ENCODE peak calls at places on chromosome 20, in four cellular contexts. One of them, this sample, is unnamed. For H3K4me1, the result is how much of the 10 kb centered on the place peaks cover.

GRCh38 chr20:16115891-16116577 is 457.2 kb downstream of the KIF16B start:
- DNase-seq in H9: no peak
- DNase-seq in IMR-90: no peak
- DNase-seq in neuronal stem cell: no peak
- DNase-seq in this sample: no peak

GRCh38 chr20:46894971-46895905 is 595 bp downstream of the EYA2 start:
- DNase-seq in H9: peak
- DNase-seq in IMR-90: peak
- DNase-seq in neuronal stem cell: peak
- DNase-seq in this sample: no peak

GRCh38 chr20:1856419-1856818 is 38.8 kb upstream of the SIRPA start:
- DNase-seq in H9: no peak
- DNase-seq in IMR-90: no peak
- DNase-seq in neuronal stem cell: no peak
- DNase-seq in this sample: no peak

GRCh38 chr20:25318471-25319240 is 70.8 kb downstream of the PYGB start:
- DNase-seq in H9: no peak
- DNase-seq in IMR-90: no peak
- DNase-seq in neuronal stem cell: no peak
- DNase-seq in this sample: no peak

GRCh38 chr20:45318386-45318939 is 10.4 kb upstream of the MATN4 start:
- DNase-seq in H9: no peak
- DNase-seq in IMR-90: no peak
- DNase-seq in neuronal stem cell: no peak
- DNase-seq in this sample: no peak

GRCh38 chr20:4038047-4038459 is 22.7 kb upstream of the RNF24 start:
- DNase-seq in H9: peak
- DNase-seq in IMR-90: peak
- DNase-seq in neuronal stem cell: no peak
- DNase-seq in this sample: peak

GRCh38 chr20:47453167-47453782 is 48.4 kb upstream of the NCOA3 start:
- DNase-seq in H9: no peak
- DNase-seq in IMR-90: peak
- DNase-seq in neuronal stem cell: no peak
- DNase-seq in this sample: no peak

GRCh38 chr20:2751868-2752630 is 48.4 kb downstream of the CPXM1 start:
- DNase-seq in H9: no peak
- DNase-seq in IMR-90: no peak
- DNase-seq in neuronal stem cell: no peak
- DNase-seq in this sample: peak

GRCh38 chr20:9054176-9054575 is 14.7 kb upstream of the PLCB4 start:
- DNase-seq in H9: no peak
- DNase-seq in IMR-90: peak
- DNase-seq in neuronal stem cell: no peak
- DNase-seq in this sample: no peak

GRCh38 chr20:35735828-35736470 is 6.1 kb downstream of the RBM39 start:
- DNase-seq in H9: no peak
- DNase-seq in IMR-90: no peak
- DNase-seq in neuronal stem cell: no peak
- DNase-seq in this sample: no peak
- H3K4ac ChIP-seq in H9: no peak
- H3K4ac ChIP-seq in IMR-90: no peak
- H3K4ac ChIP-seq in neuronal stem cell: no peak
- H3K4ac ChIP-seq in this sample: no peak

GRCh38 chr20:37346526-37347346 is 796 bp downstream of the SRC start:
- DNase-seq in H9: peak
- DNase-seq in IMR-90: no peak
- DNase-seq in neuronal stem cell: peak
- DNase-seq in this sample: no peak

GRCh38 chr20:37345339-37346231 is at the start of gene SRC:
- DNase-seq in H9: peak
- DNase-seq in IMR-90: peak
- DNase-seq in neuronal stem cell: peak
- DNase-seq in this sample: peak

GRCh38 chr20:37344506-37345338 is 1.2 kb upstream of the SRC start:
- DNase-seq in H9: peak
- DNase-seq in IMR-90: no peak
- DNase-seq in neuronal stem cell: no peak
- DNase-seq in this sample: no peak

GRCh38 chr20:37347347-37347823 is 1.4 kb downstream of the SRC start:
- DNase-seq in H9: no peak
- DNase-seq in IMR-90: no peak
- DNase-seq in neuronal stem cell: no peak
- DNase-seq in this sample: no peak

GRCh38 chr20:37346232-37346525 is 239 bp downstream of the SRC start:
- DNase-seq in H9: no peak
- DNase-seq in IMR-90: no peak
- DNase-seq in neuronal stem cell: no peak
- DNase-seq in this sample: no peak
- H3K4me1 ChIP-seq in H9: under half
- H3K4me1 ChIP-seq in IMR-90: under half
- H3K4me1 ChIP-seq in neuronal stem cell: under half
- H3K4me1 ChIP-seq in this sample: under half

GRCh38 chr20:22099348-22099747 is 393.9 kb downstream of the PAX1 start:
- DNase-seq in H9: no peak
- DNase-seq in IMR-90: no peak
- DNase-seq in neuronal stem cell: no peak
- DNase-seq in this sample: no peak
- H3K4ac ChIP-seq in H9: no peak
- H3K4ac ChIP-seq in IMR-90: no peak
- H3K4ac ChIP-seq in neuronal stem cell: no peak
- H3K4ac ChIP-seq in this sample: no peak

GRCh38 chr20:62940875-62941274 is 2.9 kb downstream of the GID8 start:
- DNase-seq in H9: no peak
- DNase-seq in IMR-90: no peak
- DNase-seq in neuronal stem cell: no peak
- DNase-seq in this sample: no peak

GRCh38 chr20:62935968-62936585 is 1.9 kb upstream of the GID8 start:
- DNase-seq in H9: no peak
- DNase-seq in IMR-90: no peak
- DNase-seq in neuronal stem cell: no peak
- DNase-seq in this sample: no peak

GRCh38 chr20:62937353-62938104 is 418 bp upstream of the GID8 start:
- DNase-seq in H9: peak
- DNase-seq in IMR-90: peak
- DNase-seq in neuronal stem cell: peak
- DNase-seq in this sample: peak

GRCh38 chr20:62936996-62937352 is 973 bp upstream of the GID8 start:
- DNase-seq in H9: no peak
- DNase-seq in IMR-90: peak
- DNase-seq in neuronal stem cell: no peak
- DNase-seq in this sample: no peak

DNA sequence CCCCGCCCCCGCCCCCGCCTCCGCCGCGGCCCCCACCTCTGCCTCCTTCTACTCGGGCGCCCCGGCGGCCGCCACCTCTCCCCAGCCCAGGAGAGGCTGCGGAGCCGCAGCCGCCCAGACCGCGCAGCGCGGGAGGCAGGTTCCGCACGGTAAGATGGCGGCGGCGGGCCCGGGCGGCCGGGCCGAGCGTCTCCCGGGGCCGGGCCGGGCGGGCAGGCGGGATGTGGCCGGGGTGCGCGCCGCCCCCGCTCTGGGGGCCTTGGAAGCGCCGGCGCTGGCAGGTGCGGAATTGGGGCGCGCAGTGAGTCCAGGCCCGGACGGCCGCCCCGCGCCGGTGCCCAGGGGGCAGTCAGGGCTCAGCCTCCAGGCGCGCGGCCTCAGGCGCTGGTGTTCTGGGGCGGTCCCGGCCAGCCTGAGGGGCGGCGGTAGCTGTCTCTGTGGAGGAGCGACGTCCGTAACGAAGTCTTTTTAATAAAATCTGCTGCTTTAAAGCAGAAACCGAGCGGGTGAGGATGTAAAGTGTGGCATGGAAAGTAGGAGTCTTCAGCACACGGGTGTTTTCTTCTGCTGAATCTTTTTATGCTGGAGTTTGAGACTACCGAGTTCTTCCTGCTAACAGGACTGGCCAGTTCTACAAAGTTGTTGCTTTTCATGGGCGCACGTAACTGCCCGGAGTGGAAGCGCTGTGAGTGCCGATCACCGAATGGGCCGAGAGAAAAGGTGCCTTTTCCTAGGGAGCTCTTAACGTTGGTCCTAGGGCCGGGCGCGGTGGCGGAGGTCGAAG is at the start of gene GID8:
- DNase-seq in H9: no peak
- DNase-seq in IMR-90: peak
- DNase-seq in neuronal stem cell: no peak
- DNase-seq in this sample: no peak
- H3K4me1 ChIP-seq in H9: under half
- H3K4me1 ChIP-seq in IMR-90: under half
- H3K4me1 ChIP-seq in neuronal stem cell: under half
- H3K4me1 ChIP-seq in this sample: under half